ENCODE peak calls at places on chromosomes 6 and 20, in ten cellular contexts. W is M059J, F is HepG2, K is RPMI7951, D is body of pancreas, O is A172, H is astrocyte of the hippocampus, V is spleen, J is T-helper 1 cell, G is uterus. X is an unnamed sample.

GRCh38 chr6:14598017-14598864 is 480.7 kb downstream of the CD83 start:
- DNase-seq in K (no peak), H (no peak), J (no peak), G (no peak), W (no peak), O (no peak), D (no peak), F (no peak), V (no peak), X (no peak)

GRCh38 chr6:75493400-75494064 is at the start of gene FILIP1:
- DNase-seq in J (no peak), G (peak), F (no peak), V (no peak), H (peak), D (peak), K (no peak), O (no peak), W (peak), X (no peak)

GRCh38 chr6:146895772-146896061 is 296.9 kb downstream of the ADGB start:
- DNase-seq in V (no peak), H (no peak), F (no peak), K (no peak), W (no peak), J (no peak), D (no peak), O (no peak), G (no peak), X (no peak)

GRCh38 chr6:142737368-142738060 is 207.5 kb downstream of the HIVEP2 start:
- DNase-seq in V (no peak), J (no peak), G (no peak), D (no peak), O (no peak), W (no peak), F (no peak), H (no peak), K (no peak), X (no peak)

GRCh38 chr20:59144831-59145196 is 18.8 kb upstream of the ZNF831 start:
- DNase-seq in F (no peak), V (peak), J (no peak), G (no peak), W (no peak), D (no peak), H (no peak), K (no peak), O (no peak), X (no peak)

GRCh38 chr20:4592316-4593148 is 129.2 kb upstream of the PRND start:
- DNase-seq in D (peak), O (peak), H (peak), G (no peak), W (peak), V (peak), F (peak), J (peak), K (peak), X (peak)

GRCh38 chr20:41086402-41087324 is 50.7 kb upstream of the PLCG1 start:
- DNase-seq in O (no peak), H (no peak), J (no peak), F (no peak), K (peak), D (no peak), W (peak), G (no peak), V (no peak), X (peak)

GRCh38 chr6:94462231-94462630 is 1042.9 kb upstream of the EPHA7 start:
- DNase-seq in J (no peak), W (no peak), V (no peak), H (no peak), D (no peak), K (no peak), F (no peak), O (no peak), G (no peak), X (no peak)

GRCh38 chr20:23386304-23387117 is 24.5 kb downstream of the GZF1 start:
- DNase-seq in J (no peak), V (no peak), O (no peak), D (no peak), G (no peak), K (no peak), W (no peak), F (peak), H (no peak), X (no peak)

GRCh38 chr6:84428300-84428907 is 201.0 kb upstream of the CEP162 start:
- DNase-seq in H (peak), W (peak), K (peak), J (no peak), D (peak), V (no peak), O (peak), F (peak), G (no peak), X (no peak)

GRCh38 chr6:158125271-158125670 is 42.8 kb downstream of the SERAC1 start:
- DNase-seq in F (no peak), V (no peak), K (no peak), G (no peak), J (no peak), O (no peak), D (no peak), H (no peak), W (no peak), X (no peak)

X was measured in NCI-H2081.